ENCODE peak calls at places on chromosomes 5 and 9, in seven cellular contexts. Q is K562, Z is upper lobe of right lung, R is uterus, T is GM12865, K is neural progenitor cell, B is breast epithelium. P is an unnamed sample.

GRCh38 chr9:93301911-93302525 is 118.1 kb downstream of the WNK2 start:
- DNase-seq in Z (peak; percentile 60), K (no peak), T (no peak), R (peak; percentile 8), B (peak; percentile 45), Q (no peak), P (no peak)

GRCh38 chr5:134406390-134406789 is 5.3 kb downstream of the CDKN2AIPNL start:
- DNase-seq in K (no peak), R (no peak), Q (no peak), Z (no peak), B (no peak), T (no peak), P (peak; percentile 47)

GRCh38 chr9:90813523-90813922 is 11.9 kb downstream of the SYK start:
- DNase-seq in R (no peak), B (no peak), T (no peak), Q (no peak), Z (no peak), K (no peak), P (no peak)

GRCh38 chr5:122081541-122081940 is 3.5 kb upstream of the LOX start:
- DNase-seq in B (no peak), Q (no peak), K (no peak), Z (no peak), T (no peak), R (no peak), P (no peak)

GRCh38 chr5:139863361-139863760 is 67.8 kb downstream of the PSD2 start:
- DNase-seq in T (no peak), Z (peak; percentile 76), Q (no peak), K (no peak), R (peak; percentile 68), B (no peak), P (peak; percentile 46)

GRCh38 chr9:100126423-100126822 is 27.4 kb downstream of the INVS start:
- DNase-seq in Q (peak; percentile 15), K (no peak), T (no peak), Z (no peak), R (no peak), B (no peak), P (no peak)

GRCh38 chr5:72985719-72986118 is 29.9 kb downstream of the FCHO2 start:
- DNase-seq in B (no peak), T (no peak), K (no peak), Q (no peak), Z (no peak), R (no peak), P (no peak)

GRCh38 chr5:9244417-9244816 is 301.5 kb downstream of the SEMA5A start:
- DNase-seq in B (no peak), Q (no peak), R (no peak), Z (no peak), K (no peak), T (no peak), P (no peak)

GRCh38 chr9:104580562-104580961 is 11.6 kb downstream of the OR13C8 start:
- DNase-seq in T (no peak), B (no peak), K (no peak), Z (no peak), Q (no peak), R (no peak), P (no peak)

GRCh38 chr9:83701769-83702168 is 6.0 kb downstream of the UBQLN1 start:
- DNase-seq in T (no peak), Q (no peak), R (no peak), B (no peak), K (no peak), Z (no peak), P (peak; percentile 83)
- H3K4me3 ChIP-seq in T (peak overlapping the region; percentile 16), Q (no peak overlapping the region), R (no peak overlapping the region), B (no peak overlapping the region), K (no peak overlapping the region), Z (no peak overlapping the region), P (peak overlapping the region; percentile 52)

GRCh38 chr5:33231214-33231710 is 209.5 kb upstream of the TARS1 start:
- DNase-seq in R (no peak), B (no peak), T (no peak), Z (no peak), Q (no peak), K (no peak), P (peak; percentile 42)

GRCh38 chr5:33229216-33229615 is 211.5 kb upstream of the TARS1 start:
- DNase-seq in T (no peak), R (no peak), Q (no peak), B (no peak), K (no peak), Z (no peak), P (no peak)

GRCh38 chr5:33233013-33233463 is 207.7 kb upstream of the TARS1 start:
- DNase-seq in R (peak; percentile 19), Q (no peak), B (no peak), Z (no peak), K (no peak), T (no peak), P (no peak)

GRCh38 chr5:33230467-33231078 is 210.2 kb upstream of the TARS1 start:
- DNase-seq in Q (no peak), R (no peak), K (peak; percentile 1), B (no peak), Z (no peak), T (no peak), P (no peak)

DNA sequence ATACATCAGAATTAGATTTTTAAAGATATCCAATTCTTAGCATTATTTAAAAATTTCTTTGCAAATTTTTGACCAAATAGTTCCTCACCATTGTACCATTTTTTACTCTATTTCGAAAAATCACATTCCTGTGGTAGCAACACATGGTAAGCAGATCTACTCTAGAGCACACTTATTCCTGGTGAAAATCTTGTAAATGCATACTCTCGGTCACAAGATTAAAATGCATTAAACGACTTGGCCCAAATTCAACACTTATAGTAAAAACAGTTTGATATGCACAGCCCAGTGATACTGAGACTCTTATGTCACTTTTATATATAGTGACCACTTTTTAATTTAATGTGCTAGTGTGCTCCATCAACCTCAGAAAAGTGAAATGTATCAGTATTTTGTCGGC is 208.8 kb upstream of the TARS1 start:
- DNase-seq in Z (no peak), K (no peak), Q (no peak), T (no peak), B (no peak), R (no peak), P (peak; percentile 45)
- H3K4me3 ChIP-seq in Z (no peak overlapping the region), K (no peak overlapping the region), Q (no peak overlapping the region), T (no peak overlapping the region), B (no peak overlapping the region), R (no peak overlapping the region), P (no peak overlapping the region)

GRCh38 chr5:58891971-58892343 is 309.1 kb downstream of the RAB3C start:
- DNase-seq in Q (no peak), K (no peak), T (no peak), Z (no peak), B (no peak), R (no peak), P (no peak)
- H3K4me3 ChIP-seq in Q (no peak overlapping the region), K (no peak overlapping the region), T (no peak overlapping the region), Z (no peak overlapping the region), B (no peak overlapping the region), R (no peak overlapping the region), P (peak overlapping the region; percentile 72)

DNA sequence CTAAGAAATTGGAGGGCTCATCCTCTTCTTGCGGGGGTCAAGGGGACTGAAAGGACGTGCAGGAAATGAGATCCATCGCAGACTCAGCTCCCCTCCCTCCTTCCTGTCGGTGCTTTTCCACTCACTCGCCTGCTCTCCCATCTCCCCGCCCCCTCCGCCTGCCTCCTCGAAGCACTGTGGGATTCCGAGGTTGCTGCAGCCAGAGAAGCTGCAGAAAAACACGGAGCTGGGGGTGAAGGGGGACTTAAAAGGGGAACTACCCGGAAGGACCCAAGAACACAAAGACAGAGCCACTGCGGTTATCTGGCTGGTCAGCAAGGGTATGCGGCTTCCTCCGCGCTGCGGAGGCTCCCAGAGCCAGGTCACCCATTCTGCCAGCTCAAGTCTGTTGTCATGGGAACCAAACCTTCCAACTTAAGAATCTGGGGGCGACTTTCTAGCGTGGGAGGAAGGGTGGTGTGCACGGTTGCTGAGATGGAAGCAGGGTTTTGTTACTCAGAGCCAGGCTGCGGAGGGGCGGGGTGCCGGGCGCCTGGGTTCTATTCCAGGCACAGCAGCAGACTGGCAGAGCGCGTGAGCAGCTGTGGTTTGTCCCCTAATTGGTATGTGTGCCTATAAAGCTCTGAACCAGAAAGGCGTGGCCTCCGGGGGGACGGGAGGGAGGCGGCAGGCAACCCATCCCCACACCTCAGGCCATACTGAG is 24.9 kb downstream of the PCDHGC5 start:
- DNase-seq in B (peak; percentile 66), T (peak; percentile 83), R (peak; percentile 88), Z (peak; percentile 81), Q (no peak), K (peak; percentile 93), P (peak; percentile 97)
- H3K4me3 ChIP-seq in B (peak overlapping the region; percentile 66), T (peak overlapping the region; percentile 72), R (peak overlapping the region; percentile 76), Z (peak overlapping the region; percentile 56), Q (no peak overlapping the region), K (peak overlapping the region; percentile 44), P (peak overlapping the region; percentile 69)

DNA sequence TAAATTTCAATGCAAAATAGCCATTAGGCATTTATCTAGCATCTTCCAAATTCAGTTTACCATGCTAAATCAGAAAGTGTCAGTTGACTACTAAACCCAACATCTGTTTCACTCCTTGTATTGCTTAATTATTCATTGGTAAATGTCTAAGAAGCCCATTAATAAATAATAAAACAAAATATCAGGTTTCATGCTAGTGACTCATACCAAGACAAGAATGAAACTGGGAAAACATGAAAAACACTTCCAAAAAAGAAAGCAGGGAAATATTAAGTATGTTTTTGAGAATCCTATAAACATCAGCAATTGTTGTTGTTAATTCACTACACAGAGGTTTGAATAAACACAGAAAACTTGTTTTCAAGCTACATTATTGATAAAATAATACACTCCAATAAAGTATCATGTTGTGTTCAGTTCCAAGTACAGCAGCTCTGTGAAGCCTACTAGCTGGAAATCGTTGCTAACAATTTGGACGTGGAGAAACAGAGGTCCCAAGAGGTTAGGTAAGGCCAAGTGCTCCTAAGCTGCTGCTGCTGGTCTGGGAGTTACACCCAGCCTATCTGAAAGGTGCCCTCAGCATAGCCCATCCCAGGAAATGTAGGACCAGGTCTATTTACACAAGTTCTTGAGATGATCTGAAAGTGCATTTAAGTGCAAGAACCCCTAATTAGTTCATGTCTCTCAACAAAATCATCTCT is 78.8 kb downstream of the GNAQ start:
- DNase-seq in Q (no peak), K (no peak), T (no peak), Z (no peak), R (no peak), B (no peak), P (peak; percentile 61)
- H3K4me3 ChIP-seq in Q (no peak overlapping the region), K (no peak overlapping the region), T (no peak overlapping the region), Z (no peak overlapping the region), R (no peak overlapping the region), B (peak overlapping the region; percentile 2), P (peak overlapping the region; percentile 46)

DNA sequence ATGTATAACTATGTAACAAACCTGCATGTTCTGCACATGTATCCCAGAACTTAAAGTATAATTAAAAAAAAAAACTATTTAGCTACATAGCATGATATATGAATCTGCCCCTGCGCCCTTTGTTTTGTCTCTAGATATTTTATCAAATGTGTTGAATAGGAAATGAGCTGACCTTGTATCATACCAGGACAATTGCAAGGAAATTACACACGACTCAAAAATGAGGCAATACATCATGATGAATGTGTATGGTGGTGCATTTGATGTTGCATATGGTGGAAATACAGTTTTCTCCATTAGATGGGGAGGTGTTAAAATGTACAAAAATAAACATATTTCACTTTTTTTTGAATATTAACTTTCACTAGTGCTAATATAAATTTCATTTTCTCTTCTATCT is 28.6 kb upstream of the CEP78 start:
- DNase-seq in B (no peak), T (no peak), K (no peak), Z (no peak), Q (no peak), R (no peak), P (no peak)
- H3K4me3 ChIP-seq in B (no peak overlapping the region), T (no peak overlapping the region), K (no peak overlapping the region), Z (no peak overlapping the region), Q (no peak overlapping the region), R (no peak overlapping the region), P (no peak overlapping the region)

GRCh38 chr5:141486091-141486490 is 1.3 kb downstream of the PCDHGC4 start:
- DNase-seq in K (no peak), Z (no peak), T (no peak), B (no peak), R (no peak), Q (no peak), P (no peak)
- H3K4me3 ChIP-seq in K (peak overlapping the region; percentile 80), Z (no peak overlapping the region), T (no peak overlapping the region), B (no peak overlapping the region), R (no peak overlapping the region), Q (no peak overlapping the region), P (no peak overlapping the region)

P was measured in GM23248.